ENCODE peak calls at places on chromosomes 3 and 15, in eight cellular contexts. L is brain microvascular endothelial cell, A is astrocyte, Z is left lung, I is psoas muscle, S is cardiac muscle cell, X is GM23338, T is IMR-90. Q is an unnamed sample.

GRCh38 chr3:47874438-47874837 is 71.5 kb downstream of the DHX30 start:
- DNase-seq in A (no peak), X (no peak), L (no peak), I (no peak), T (no peak), S (no peak), Z (no peak), Q (no peak)

GRCh38 chr15:70569139-70569717 is 194.1 kb downstream of the UACA start:
- DNase-seq in A (peak; percentile 55), Z (no peak), T (peak; percentile 71), I (no peak), L (peak; percentile 42), X (peak; percentile 53), S (peak; percentile 79), Q (peak; percentile 45)

GRCh38 chr15:89150286-89150685 is 62.0 kb downstream of the ABHD2 start:
- DNase-seq in A (no peak), Z (no peak), S (no peak), T (no peak), L (no peak), I (no peak), X (peak; percentile 36), Q (no peak)

GRCh38 chr3:179227349-179227748 is 23.6 kb downstream of the KCNMB3 start:
- DNase-seq in X (peak; percentile 27), A (peak; percentile 33), T (peak; percentile 24), I (no peak), Z (no peak), S (no peak), L (no peak), Q (no peak)

GRCh38 chr15:67927501-67928156 is 87.8 kb upstream of the RNU6-1 start:
- DNase-seq in X (no peak), L (peak; percentile 97), I (no peak), Z (peak; percentile 84), A (peak; percentile 96), T (peak; percentile 97), S (peak; percentile 97), Q (no peak)

GRCh38 chr3:8757551-8758518 is 11.6 kb downstream of the OXTR start:
- DNase-seq in A (peak; percentile 94), S (peak; percentile 35), L (peak; percentile 45), I (peak; percentile 89), Z (no peak), X (no peak), T (peak; percentile 48), Q (no peak)

GRCh38 chr3:46707601-46708011 is 6.4 kb downstream of the TMIE start:
- DNase-seq in I (peak; percentile 35), Z (no peak), S (no peak), L (no peak), A (no peak), T (no peak), X (no peak), Q (no peak)

GRCh38 chr3:147411235-147411607 is 2.1 kb downstream of the ZIC1 start:
- DNase-seq in T (peak; percentile 7), X (peak; percentile 52), I (no peak), L (no peak), Z (no peak), A (no peak), S (peak; percentile 40), Q (no peak)

GRCh38 chr3:192843742-192844350 is 73.8 kb downstream of the MB21D2 start:
- DNase-seq in S (no peak), X (no peak), Z (no peak), L (no peak), T (no peak), A (no peak), I (no peak), Q (no peak)

GRCh38 chr3:46448721-46449120 is 16.0 kb downstream of the LTF start:
- DNase-seq in I (no peak), Z (no peak), L (no peak), T (no peak), A (no peak), S (no peak), X (no peak), Q (no peak)

GRCh38 chr3:77906102-77906709 is 866.3 kb downstream of the ROBO2 start:
- DNase-seq in X (no peak), L (peak; percentile 62), Z (no peak), A (peak; percentile 51), S (no peak), I (no peak), T (no peak), Q (no peak)

GRCh38 chr3:130480736-130481135 is 36.2 kb upstream of the COL6A6 start:
- DNase-seq in T (peak; percentile 28), S (peak; percentile 82), I (no peak), X (peak; percentile 88), L (peak; percentile 28), Z (peak; percentile 33), A (peak; percentile 32), Q (no peak)

GRCh38 chr3:72700106-72700505 is 148.1 kb downstream of the SHQ1 start:
- DNase-seq in T (no peak), S (no peak), Z (no peak), X (no peak), L (no peak), A (no peak), I (no peak), Q (no peak)

GRCh38 chr3:5798809-5799208 is 611.3 kb downstream of the EDEM1 start:
- DNase-seq in T (no peak), A (peak; percentile 54), Z (no peak), L (no peak), S (no peak), I (no peak), X (no peak), Q (no peak)

GRCh38 chr3:156317457-156317856 is 197.1 kb downstream of the KCNAB1 start:
- DNase-seq in Z (no peak), A (peak; percentile 75), X (peak; percentile 16), I (no peak), S (peak; percentile 49), T (peak; percentile 44), L (peak; percentile 5), Q (no peak)

GRCh38 chr15:25171856-25172687 is 217.3 kb downstream of the SNRPN start:
- DNase-seq in I (peak; percentile 28), T (no peak), X (no peak), S (no peak), Z (peak; percentile 16), L (no peak), A (no peak), Q (no peak)

GRCh38 chr3:185728630-185729334 is 96.1 kb downstream of the IGF2BP2 start:
- DNase-seq in L (peak; percentile 40), A (peak; percentile 64), T (no peak), S (peak; percentile 68), I (no peak), Z (no peak), X (no peak), Q (no peak)
- H3K27ac ChIP-seq in L (peak overlapping the region; percentile 93), A (peak overlapping the region; percentile 72), T (peak overlapping the region; percentile 87), S (no peak overlapping the region), I (no peak overlapping the region), Z (no peak overlapping the region), X (peak overlapping the region; percentile 71), Q (no peak overlapping the region)

GRCh38 chr3:119235151-119235550 is 5.5 kb downstream of the B4GALT4 start:
- DNase-seq in X (no peak), L (peak; percentile 48), S (peak; percentile 59), Z (no peak), A (peak; percentile 87), T (peak; percentile 61), I (no peak), Q (no peak)
- H3K36me3 ChIP-seq in X (peaks cover 44% of the 10 kb centered on the region), L (no peaks in the 10 kb centered on the region), S (peaks cover 41% of the 10 kb centered on the region), Z (no peaks in the 10 kb centered on the region), A (peaks cover 17% of the 10 kb centered on the region), T (peaks cover 21% of the 10 kb centered on the region), I (peaks cover 44% of the 10 kb centered on the region), Q (peaks cover 7% of the 10 kb centered on the region)

DNA sequence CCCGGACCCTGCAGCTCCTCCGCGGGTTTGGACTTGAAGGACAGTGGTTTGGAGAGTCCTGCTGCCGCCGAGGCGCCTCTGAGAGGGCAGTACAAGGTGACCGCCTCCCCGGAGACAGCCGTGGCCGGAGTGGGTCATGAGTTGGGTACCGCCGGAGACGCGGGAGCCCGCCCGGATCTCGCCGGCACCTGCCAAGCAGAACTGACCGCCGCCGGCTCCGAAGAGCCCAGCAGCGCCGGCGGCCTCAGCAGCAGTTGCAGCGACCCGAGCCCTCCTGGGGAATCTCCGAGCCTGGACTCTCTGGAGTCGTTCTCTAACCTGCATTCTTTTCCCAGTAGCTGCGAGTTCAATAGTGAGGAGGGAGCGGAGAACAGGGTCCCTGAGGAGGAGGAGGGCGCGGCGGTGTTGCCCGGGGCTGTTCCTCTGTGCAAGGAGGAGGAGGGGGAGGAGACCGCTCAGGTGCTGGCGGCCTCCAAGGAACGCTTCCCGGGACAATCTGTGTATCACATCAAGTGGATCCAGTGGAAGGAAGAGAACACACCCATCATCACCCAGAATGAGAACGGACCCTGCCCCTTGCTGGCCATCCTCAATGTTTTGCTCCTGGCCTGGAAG is 626 bp downstream of the MINDY2 start:
- DNase-seq in T (no peak), Z (peak; percentile 62), I (peak; percentile 78), L (no peak), S (no peak), X (peak; percentile 78), A (no peak), Q (peak; percentile 29)
- H3K27ac ChIP-seq in T (peak overlapping the region; percentile 93), Z (peak overlapping the region; percentile 96), I (peak overlapping the region; percentile 98), L (peak overlapping the region; percentile 76), S (peak overlapping the region; percentile 88), X (peak overlapping the region; percentile 89), A (peak overlapping the region; percentile 89), Q (peak overlapping the region; percentile 86)

DNA sequence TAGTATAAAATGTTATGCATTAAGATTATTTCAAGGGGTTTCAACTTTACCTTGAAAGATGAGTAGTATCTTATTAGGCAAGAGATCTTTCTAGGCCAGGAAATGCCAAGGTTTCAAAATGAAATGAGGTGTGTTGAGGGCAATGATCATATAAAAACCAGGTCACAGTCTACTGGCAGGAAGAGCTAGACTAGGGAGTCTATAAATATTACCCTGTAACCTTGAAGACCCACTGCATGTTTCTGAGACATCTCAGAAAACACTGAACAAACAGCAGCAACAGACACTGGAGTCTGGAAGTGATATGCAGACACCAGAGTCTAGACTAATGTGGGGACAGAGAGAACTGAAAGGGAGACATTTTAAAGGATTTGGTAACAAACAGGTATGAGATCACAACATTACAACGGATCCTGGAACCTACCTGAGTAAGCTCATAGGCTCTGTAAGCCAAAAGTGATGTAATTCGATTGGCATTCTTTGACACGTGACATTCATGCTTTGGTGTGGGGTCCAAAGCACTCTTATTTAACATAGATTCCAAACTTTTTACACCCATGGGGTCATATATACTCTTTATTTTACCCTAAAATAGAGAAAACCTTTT is 15.0 kb downstream of the TASOR start:
- DNase-seq in L (no peak), T (no peak), X (no peak), S (no peak), I (no peak), A (no peak), Z (no peak), Q (no peak)
- H3K36me3 ChIP-seq in L (peaks cover 42% of the 10 kb centered on the region), T (peaks cover 42% of the 10 kb centered on the region), X (peaks cover 54% of the 10 kb centered on the region), S (peaks cover 70% of the 10 kb centered on the region), I (peaks cover 100% of the 10 kb centered on the region), A (peaks cover 47% of the 10 kb centered on the region), Z (no peaks in the 10 kb centered on the region), Q (peaks cover 37% of the 10 kb centered on the region)

GRCh38 chr3:190512666-190513065 is 1.2 kb upstream of the IL1RAP start:
- DNase-seq in A (no peak), S (no peak), I (no peak), Z (no peak), X (no peak), T (no peak), L (no peak), Q (no peak)
- H3K27ac ChIP-seq in A (no peak overlapping the region), S (no peak overlapping the region), I (no peak overlapping the region), Z (peak overlapping the region; percentile 95), X (no peak overlapping the region), T (no peak overlapping the region), L (no peak overlapping the region), Q (peak overlapping the region; percentile 58)

GRCh38 chr3:176994393-176994792 is 202.9 kb downstream of the TBL1XR1 start:
- DNase-seq in T (no peak), I (no peak), S (no peak), A (no peak), X (no peak), Z (no peak), L (no peak), Q (no peak)
- H3K36me3 ChIP-seq in T (no peaks in the 10 kb centered on the region), I (no peaks in the 10 kb centered on the region), S (no peaks in the 10 kb centered on the region), A (no peaks in the 10 kb centered on the region), X (no peaks in the 10 kb centered on the region), Z (no peaks in the 10 kb centered on the region), L (no peaks in the 10 kb centered on the region), Q (no peaks in the 10 kb centered on the region)

Q was measured in CD8-positive, alpha-beta T cell.